ENCODE peak calls at places on chromosomes 12 and 14, in five cellular contexts. H is T-helper 2 cell, M is fibroblast of pulmonary artery, Z is mesenteric fat pad, Y is NCI-H2029. O is an unnamed sample.

GRCh38 chr14:104351849-104352492 is 213.6 kb downstream of the KIF26A start:
- DNase-seq in H (no peak), M (no peak), Z (peak), Y (no peak), O (no peak)

GRCh38 chr12:63922446-63922845 is 77.9 kb downstream of the SRGAP1 start:
- DNase-seq in H (no peak), M (peak), Z (no peak), Y (no peak), O (no peak)

GRCh38 chr14:69690042-69690441 is 76.9 kb upstream of the SRSF5 start:
- DNase-seq in H (no peak), M (no peak), Z (no peak), Y (no peak), O (no peak)

GRCh38 chr14:56145965-56146364 is 27.8 kb downstream of the PELI2 start:
- DNase-seq in H (no peak), M (peak), Z (no peak), Y (no peak), O (no peak)

GRCh38 chr14:76500480-76500879 is 124.5 kb downstream of the ESRRB start:
- DNase-seq in H (no peak), M (no peak), Z (no peak), Y (no peak), O (no peak)

GRCh38 chr12:93380480-93381121 is 2.9 kb downstream of the NUDT4 start:
- DNase-seq in H (no peak), M (peak), Z (no peak), Y (no peak), O (no peak)

GRCh38 chr14:104877806-104878550 is 12.9 kb downstream of the CEP170B start:
- DNase-seq in H (peak), M (no peak), Z (no peak), Y (no peak), O (no peak)

GRCh38 chr12:102174761-102175160 is 22.9 kb downstream of the PMCH start:
- DNase-seq in H (no peak), M (no peak), Z (no peak), Y (no peak), O (no peak)

GRCh38 chr12:80268924-80269749 is 169.8 kb downstream of the OTOGL start:
- DNase-seq in H (no peak), M (peak), Z (no peak), Y (no peak), O (no peak)

GRCh38 chr12:101957251-101957650 is 79.9 kb downstream of the DRAM1 start:
- DNase-seq in H (no peak), M (no peak), Z (no peak), Y (no peak), O (no peak)

GRCh38 chr12:114740448-114740847 is 56.5 kb upstream of the TBX3 start:
- DNase-seq in H (no peak), M (no peak), Z (no peak), Y (no peak), O (no peak)

GRCh38 chr14:79587194-79587593 is 624.1 kb downstream of the DIO2 start:
- DNase-seq in H (no peak), M (peak), Z (no peak), Y (no peak), O (no peak)

GRCh38 chr12:109065154-109065852 is 12.9 kb downstream of the USP30 start:
- DNase-seq in H (no peak), M (no peak), Z (no peak), Y (no peak), O (no peak)

GRCh38 chr12:615620-616019 is 47.6 kb downstream of the NINJ2 start:
- DNase-seq in H (no peak), M (peak), Z (no peak), Y (no peak), O (no peak)

GRCh38 chr12:115871714-115872113 is 405.8 kb downstream of the MED13L start:
- DNase-seq in H (no peak), M (peak), Z (no peak), Y (peak), O (peak)

GRCh38 chr12:49622501-49623141 is 740 bp upstream of the PRPF40B start:
- DNase-seq in H (peak), M (no peak), Z (no peak), Y (no peak), O (no peak)

GRCh38 chr14:96410119-96410518 is 18.2 kb downstream of the AK7 start:
- DNase-seq in H (no peak), M (no peak), Z (no peak), Y (no peak), O (no peak)

GRCh38 chr12:53251477-53252348 is 16.4 kb upstream of the ESPL1 start:
- DNase-seq in H (peak), M (peak), Z (peak), Y (peak), O (peak)

GRCh38 chr12:91307957-91308705 is 125.5 kb upstream of the DCN start:
- DNase-seq in H (no peak), M (no peak), Z (no peak), Y (no peak), O (no peak)

GRCh38 chr12:71840226-71840847 is 778 bp downstream of the TBC1D15 start:
- DNase-seq in H (no peak), M (peak), Z (no peak), Y (peak), O (no peak)

GRCh38 chr14:88841741-88842140 is 17.3 kb downstream of the TTC8 start:
- DNase-seq in H (no peak), M (no peak), Z (no peak), Y (no peak), O (no peak)

GRCh38 chr12:64538146-64538545 is 72.1 kb upstream of the RASSF3 start:
- DNase-seq in H (no peak), M (no peak), Z (no peak), Y (no peak), O (no peak)

GRCh38 chr12:56206373-56207166 is 15.2 kb downstream of the RNF41 start:
- DNase-seq in H (peak), M (peak), Z (no peak), Y (no peak), O (no peak)

GRCh38 chr12:100789146-100789545 is 5.4 kb upstream of the ANO4 start:
- DNase-seq in H (no peak), M (peak), Z (no peak), Y (no peak), O (no peak)

GRCh38 chr12:93702707-93703305 is 25.6 kb downstream of the CRADD start:
- DNase-seq in H (no peak), M (no peak), Z (no peak), Y (no peak), O (no peak)

GRCh38 chr12:69475237-69475984 is 5.2 kb downstream of the FRS2 start:
- DNase-seq in H (no peak), M (peak), Z (no peak), Y (no peak), O (no peak)

GRCh38 chr14:96843137-96843536 is 46.0 kb downstream of the VRK1 start:
- DNase-seq in H (no peak), M (no peak), Z (no peak), Y (no peak), O (no peak)

GRCh38 chr14:26088260-26088659 is 509.6 kb downstream of the NOVA1 start:
- DNase-seq in H (no peak), M (no peak), Z (no peak), Y (no peak), O (no peak)

GRCh38 chr14:100147181-100147631 is 12.2 kb downstream of the DEGS2 start:
- DNase-seq in H (peak), M (no peak), Z (no peak), Y (peak), O (no peak)

GRCh38 chr12:6330999-6331714 is 10.7 kb downstream of the TNFRSF1A start:
- DNase-seq in H (no peak), M (no peak), Z (no peak), Y (no peak), O (no peak)

O was measured in LNCaP clone FGC.